ENCODE peak calls at places on chromosomes 2 and 18, in eight cellular contexts. One of them, this sample, is unnamed.

GRCh38 chr2:171287606-171288005 is 126.9 kb upstream of the TLK1 start:
- DNase-seq in prostate gland: no peak
- DNase-seq in upper lobe of left lung: no peak
- DNase-seq in NB4: no peak
- DNase-seq in body of pancreas: no peak
- DNase-seq in ovary: no peak
- DNase-seq in HepG2: no peak
- DNase-seq in lower leg skin: no peak
- DNase-seq in this sample: no peak

GRCh38 chr2:196955036-196955435 is 28.5 kb upstream of the PGAP1 start:
- DNase-seq in prostate gland: no peak
- DNase-seq in upper lobe of left lung: no peak
- DNase-seq in NB4: no peak
- DNase-seq in body of pancreas: no peak
- DNase-seq in ovary: no peak
- DNase-seq in HepG2: no peak
- DNase-seq in lower leg skin: no peak
- DNase-seq in this sample: no peak

GRCh38 chr2:231904161-231904611 is 22.0 kb downstream of the NPPC start:
- DNase-seq in prostate gland: no peak
- DNase-seq in upper lobe of left lung: no peak
- DNase-seq in NB4: no peak
- DNase-seq in body of pancreas: no peak
- DNase-seq in ovary: no peak
- DNase-seq in HepG2: no peak
- DNase-seq in lower leg skin: no peak
- DNase-seq in this sample: no peak

GRCh38 chr2:43193996-43194869 is 32.2 kb downstream of the ZFP36L2 start:
- DNase-seq in prostate gland: no peak
- DNase-seq in upper lobe of left lung: no peak
- DNase-seq in NB4: no peak
- DNase-seq in body of pancreas: peak; percentile 91
- DNase-seq in ovary: no peak
- DNase-seq in HepG2: peak; percentile 98
- DNase-seq in lower leg skin: no peak
- DNase-seq in this sample: no peak

GRCh38 chr18:22176622-22177495 is 7.5 kb downstream of the GATA6 start:
- DNase-seq in prostate gland: no peak
- DNase-seq in upper lobe of left lung: peak; percentile 87
- DNase-seq in NB4: no peak
- DNase-seq in body of pancreas: no peak
- DNase-seq in ovary: peak; percentile 54
- DNase-seq in HepG2: no peak
- DNase-seq in lower leg skin: no peak
- DNase-seq in this sample: no peak

GRCh38 chr2:72824224-72824842 is 1.5 kb downstream of the EXOC6B start:
- DNase-seq in prostate gland: no peak
- DNase-seq in upper lobe of left lung: no peak
- DNase-seq in NB4: peak; percentile 48
- DNase-seq in body of pancreas: no peak
- DNase-seq in ovary: no peak
- DNase-seq in HepG2: no peak
- DNase-seq in lower leg skin: no peak
- DNase-seq in this sample: no peak

GRCh38 chr2:75787532-75788132 is 76.9 kb upstream of the GCFC2 start:
- DNase-seq in prostate gland: no peak
- DNase-seq in upper lobe of left lung: no peak
- DNase-seq in NB4: peak; percentile 56
- DNase-seq in body of pancreas: no peak
- DNase-seq in ovary: no peak
- DNase-seq in HepG2: peak; percentile 44
- DNase-seq in lower leg skin: no peak
- DNase-seq in this sample: no peak

GRCh38 chr2:134432438-134432883 is 178.6 kb downstream of the MGAT5 start:
- DNase-seq in prostate gland: no peak
- DNase-seq in upper lobe of left lung: no peak
- DNase-seq in NB4: no peak
- DNase-seq in body of pancreas: peak; percentile 91
- DNase-seq in ovary: no peak
- DNase-seq in HepG2: peak; percentile 94
- DNase-seq in lower leg skin: no peak
- DNase-seq in this sample: no peak

GRCh38 chr2:218858671-218859555 is 692 bp upstream of the WNT6 start:
- DNase-seq in prostate gland: no peak
- DNase-seq in upper lobe of left lung: peak; percentile 70
- DNase-seq in NB4: no peak
- DNase-seq in body of pancreas: no peak
- DNase-seq in ovary: no peak
- DNase-seq in HepG2: no peak
- DNase-seq in lower leg skin: no peak
- DNase-seq in this sample: peak; percentile 50

GRCh38 chr2:142290931-142291330 is 160.1 kb upstream of the LRP1B start:
- DNase-seq in prostate gland: no peak
- DNase-seq in upper lobe of left lung: no peak
- DNase-seq in NB4: no peak
- DNase-seq in body of pancreas: peak; percentile 10
- DNase-seq in ovary: no peak
- DNase-seq in HepG2: no peak
- DNase-seq in lower leg skin: no peak
- DNase-seq in this sample: no peak

GRCh38 chr18:34128436-34128835 is 96.3 kb downstream of the NOL4 start:
- DNase-seq in prostate gland: no peak
- DNase-seq in upper lobe of left lung: no peak
- DNase-seq in NB4: no peak
- DNase-seq in body of pancreas: no peak
- DNase-seq in ovary: no peak
- DNase-seq in HepG2: no peak
- DNase-seq in lower leg skin: no peak
- DNase-seq in this sample: no peak

GRCh38 chr18:12048010-12048826 is 45.4 kb upstream of the ANKRD62 start:
- DNase-seq in prostate gland: no peak
- DNase-seq in upper lobe of left lung: peak; percentile 68
- DNase-seq in NB4: no peak
- DNase-seq in body of pancreas: no peak
- DNase-seq in ovary: no peak
- DNase-seq in HepG2: no peak
- DNase-seq in lower leg skin: peak; percentile 9
- DNase-seq in this sample: no peak

GRCh38 chr2:147223119-147223518 is 621.7 kb upstream of the ACVR2A start:
- DNase-seq in prostate gland: no peak
- DNase-seq in upper lobe of left lung: no peak
- DNase-seq in NB4: no peak
- DNase-seq in body of pancreas: no peak
- DNase-seq in ovary: no peak
- DNase-seq in HepG2: no peak
- DNase-seq in lower leg skin: no peak
- DNase-seq in this sample: no peak

GRCh38 chr2:100317634-100318033 is 4.7 kb downstream of the LONRF2 start:
- DNase-seq in prostate gland: no peak
- DNase-seq in upper lobe of left lung: no peak
- DNase-seq in NB4: no peak
- DNase-seq in body of pancreas: no peak
- DNase-seq in ovary: no peak
- DNase-seq in HepG2: no peak
- DNase-seq in lower leg skin: no peak
- DNase-seq in this sample: no peak

GRCh38 chr2:100327742-100328141 is 5.4 kb upstream of the LONRF2 start:
- DNase-seq in prostate gland: no peak
- DNase-seq in upper lobe of left lung: no peak
- DNase-seq in NB4: no peak
- DNase-seq in body of pancreas: no peak
- DNase-seq in ovary: no peak
- DNase-seq in HepG2: no peak
- DNase-seq in lower leg skin: no peak
- DNase-seq in this sample: no peak

GRCh38 chr2:100320547-100321180 is 1.6 kb downstream of the LONRF2 start:
- DNase-seq in prostate gland: peak; percentile 28
- DNase-seq in upper lobe of left lung: no peak
- DNase-seq in NB4: no peak
- DNase-seq in body of pancreas: peak; percentile 30
- DNase-seq in ovary: peak; percentile 39
- DNase-seq in HepG2: no peak
- DNase-seq in lower leg skin: no peak
- DNase-seq in this sample: no peak

GRCh38 chr2:100321181-100321880 is 970 bp downstream of the LONRF2 start:
- DNase-seq in prostate gland: peak; percentile 26
- DNase-seq in upper lobe of left lung: peak; percentile 90
- DNase-seq in NB4: no peak
- DNase-seq in body of pancreas: peak; percentile 74
- DNase-seq in ovary: peak; percentile 57
- DNase-seq in HepG2: no peak
- DNase-seq in lower leg skin: no peak
- DNase-seq in this sample: no peak

GRCh38 chr2:100321881-100322820 is at the start of gene LONRF2:
- DNase-seq in prostate gland: peak; percentile 30
- DNase-seq in upper lobe of left lung: peak; percentile 91
- DNase-seq in NB4: no peak
- DNase-seq in body of pancreas: peak; percentile 73
- DNase-seq in ovary: peak; percentile 69
- DNase-seq in HepG2: no peak
- DNase-seq in lower leg skin: no peak
- DNase-seq in this sample: no peak
- TF ChIP-seq POLR2A in prostate gland: no peak
- TF ChIP-seq POLR2A in upper lobe of left lung: peak; percentile 5
- TF ChIP-seq POLR2A in NB4: no peak
- TF ChIP-seq POLR2A in body of pancreas: peak; percentile 62
- TF ChIP-seq POLR2A in ovary: peak; percentile 56
- TF ChIP-seq POLR2A in HepG2: no peak
- TF ChIP-seq POLR2A in lower leg skin: no peak
- TF ChIP-seq POLR2A in this sample: no peak

DNA sequence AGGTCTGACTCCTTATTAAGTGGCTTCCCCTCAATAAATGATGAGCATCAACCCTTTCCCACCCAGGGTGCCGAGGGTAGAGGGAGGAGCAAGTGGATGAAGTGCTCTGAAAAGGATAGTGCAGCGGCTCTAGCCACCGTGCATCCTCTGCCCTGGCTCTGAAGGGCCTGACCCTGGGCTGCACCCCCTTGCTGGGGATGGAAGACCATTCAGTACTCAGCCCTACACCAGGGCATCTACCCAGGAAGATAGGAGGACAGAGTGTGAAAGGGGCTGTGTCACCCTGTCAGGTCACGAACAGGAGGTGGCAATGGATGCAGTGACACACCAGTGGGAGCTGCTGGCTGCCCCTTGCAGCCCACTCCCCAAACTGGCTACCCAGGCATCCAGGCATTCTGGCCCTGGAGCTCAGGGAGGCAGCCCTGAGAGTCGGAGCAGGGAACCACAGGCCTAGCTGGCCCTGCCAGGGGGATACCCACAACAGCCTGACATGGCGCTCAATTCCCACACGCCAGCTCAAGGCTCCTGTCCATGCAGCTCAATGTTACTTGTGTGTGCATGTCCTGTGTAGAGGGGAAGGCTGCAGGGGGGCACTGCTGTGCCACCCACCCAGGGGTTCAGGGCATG is 7.6 kb downstream of the ACTR1B start:
- DNase-seq in prostate gland: no peak
- DNase-seq in upper lobe of left lung: peak; percentile 39
- DNase-seq in NB4: no peak
- DNase-seq in body of pancreas: no peak
- DNase-seq in ovary: no peak
- DNase-seq in HepG2: no peak
- DNase-seq in lower leg skin: no peak
- DNase-seq in this sample: no peak
- TF ChIP-seq POLR2A in prostate gland: no peak
- TF ChIP-seq POLR2A in upper lobe of left lung: no peak
- TF ChIP-seq POLR2A in NB4: no peak
- TF ChIP-seq POLR2A in body of pancreas: no peak
- TF ChIP-seq POLR2A in ovary: no peak
- TF ChIP-seq POLR2A in HepG2: no peak
- TF ChIP-seq POLR2A in lower leg skin: no peak
- TF ChIP-seq POLR2A in this sample: no peak

GRCh38 chr2:47007221-47007825 is 91.7 kb upstream of the MCFD2 start:
- DNase-seq in prostate gland: no peak
- DNase-seq in upper lobe of left lung: no peak
- DNase-seq in NB4: no peak
- DNase-seq in body of pancreas: no peak
- DNase-seq in ovary: no peak
- DNase-seq in HepG2: no peak
- DNase-seq in lower leg skin: no peak
- DNase-seq in this sample: no peak

GRCh38 chr2:47004905-47005495 is 89.4 kb upstream of the MCFD2 start:
- DNase-seq in prostate gland: no peak
- DNase-seq in upper lobe of left lung: no peak
- DNase-seq in NB4: no peak
- DNase-seq in body of pancreas: no peak
- DNase-seq in ovary: no peak
- DNase-seq in HepG2: no peak
- DNase-seq in lower leg skin: no peak
- DNase-seq in this sample: no peak

GRCh38 chr2:47005687-47006086 is 90.1 kb upstream of the MCFD2 start:
- DNase-seq in prostate gland: no peak
- DNase-seq in upper lobe of left lung: no peak
- DNase-seq in NB4: no peak
- DNase-seq in body of pancreas: no peak
- DNase-seq in ovary: no peak
- DNase-seq in HepG2: no peak
- DNase-seq in lower leg skin: no peak
- DNase-seq in this sample: no peak

GRCh38 chr2:47007826-47008225 is 92.2 kb upstream of the MCFD2 start:
- DNase-seq in prostate gland: no peak
- DNase-seq in upper lobe of left lung: no peak
- DNase-seq in NB4: no peak
- DNase-seq in body of pancreas: no peak
- DNase-seq in ovary: no peak
- DNase-seq in HepG2: no peak
- DNase-seq in lower leg skin: no peak
- DNase-seq in this sample: no peak

GRCh38 chr2:47006374-47007220 is 91.0 kb upstream of the MCFD2 start:
- DNase-seq in prostate gland: no peak
- DNase-seq in upper lobe of left lung: no peak
- DNase-seq in NB4: no peak
- DNase-seq in body of pancreas: peak; percentile 20
- DNase-seq in ovary: no peak
- DNase-seq in HepG2: no peak
- DNase-seq in lower leg skin: no peak
- DNase-seq in this sample: no peak
- TF ChIP-seq POLR2A in prostate gland: no peak
- TF ChIP-seq POLR2A in upper lobe of left lung: no peak
- TF ChIP-seq POLR2A in NB4: no peak
- TF ChIP-seq POLR2A in body of pancreas: no peak
- TF ChIP-seq POLR2A in ovary: no peak
- TF ChIP-seq POLR2A in HepG2: no peak
- TF ChIP-seq POLR2A in lower leg skin: no peak
- TF ChIP-seq POLR2A in this sample: no peak

GRCh38 chr2:190407662-190408537 is at the start of gene MFSD6:
- DNase-seq in prostate gland: peak; percentile 44
- DNase-seq in upper lobe of left lung: peak; percentile 94
- DNase-seq in NB4: peak; percentile 44
- DNase-seq in body of pancreas: peak; percentile 71
- DNase-seq in ovary: peak; percentile 52
- DNase-seq in HepG2: no peak
- DNase-seq in lower leg skin: peak; percentile 29
- DNase-seq in this sample: peak; percentile 77
- TF ChIP-seq POLR2A in prostate gland: peak; percentile 44
- TF ChIP-seq POLR2A in upper lobe of left lung: peak; percentile 63
- TF ChIP-seq POLR2A in NB4: no peak
- TF ChIP-seq POLR2A in body of pancreas: peak; percentile 22
- TF ChIP-seq POLR2A in ovary: no peak
- TF ChIP-seq POLR2A in HepG2: no peak
- TF ChIP-seq POLR2A in lower leg skin: no peak
- TF ChIP-seq POLR2A in this sample: no peak

This sample was measured in sigmoid colon.